ENCODE peak calls at places on chromosome 19, in eight cellular contexts. H is substantia nigra; W is DMS153; E is left colon; S is CD4-positive, CD25-positive, alpha-beta regulatory T cell; G is cardiac fibroblast; R is endothelial cell; O is left cardiac atrium. V is an unnamed sample.

GRCh38 chr19:35223084-35223790 is 5.3 kb downstream of the FAM187B start:
- DNase-seq in S (no peak), E (no peak), R (no peak), O (no peak), H (no peak), G (no peak), W (no peak), V (no peak)

GRCh38 chr19:41641879-41642485 is 15.1 kb upstream of the CEACAM4 start:
- DNase-seq in O (peak), G (peak), S (peak), H (peak), W (peak), R (peak), E (peak), V (peak)

GRCh38 chr19:41311072-41311471 is 1.1 kb downstream of the CCDC97 start:
- DNase-seq in O (no peak), R (no peak), H (no peak), W (no peak), E (no peak), G (no peak), S (no peak), V (no peak)

GRCh38 chr19:46350758-46351159 is 3.9 kb downstream of the PPP5C start:
- DNase-seq in R (no peak), O (no peak), E (no peak), H (no peak), G (no peak), S (no peak), W (no peak), V (no peak)

GRCh38 chr19:2081873-2082810 is 14.0 kb downstream of the MOB3A start:
- DNase-seq in O (no peak), W (no peak), E (no peak), S (peak), R (no peak), G (no peak), H (no peak), V (no peak)

GRCh38 chr19:11663162-11663561 is 65.9 kb downstream of the ZNF627 start:
- DNase-seq in O (no peak), W (no peak), H (no peak), R (no peak), G (no peak), E (no peak), S (no peak), V (no peak)

GRCh38 chr19:38346837-38347236 is 11.2 kb downstream of the CATSPERG start:
- DNase-seq in H (no peak), O (no peak), R (no peak), W (no peak), G (no peak), E (no peak), S (no peak), V (no peak)

GRCh38 chr19:18107235-18108083 is 9.9 kb downstream of the MAST3 start:
- DNase-seq in H (no peak), S (no peak), R (no peak), O (no peak), G (no peak), E (no peak), W (peak), V (no peak)

GRCh38 chr19:16018106-16018755 is 58.1 kb upstream of the TPM4 start:
- DNase-seq in S (no peak), O (no peak), R (no peak), H (no peak), W (no peak), E (no peak), G (no peak), V (no peak)

GRCh38 chr19:44824758-44825157 is 15.9 kb downstream of the BCAM start:
- DNase-seq in E (no peak), S (no peak), W (peak), G (no peak), H (no peak), R (no peak), O (no peak), V (no peak)

GRCh38 chr19:31140717-31141116 is 208.5 kb downstream of the TSHZ3 start:
- DNase-seq in S (no peak), E (no peak), O (no peak), W (no peak), H (no peak), R (no peak), G (peak), V (no peak)

GRCh38 chr19:3142292-3142670 is 6.4 kb downstream of the GNA15 start:
- DNase-seq in R (no peak), W (no peak), S (no peak), O (no peak), H (no peak), E (no peak), G (peak), V (no peak)

GRCh38 chr19:47109541-47110375 is 3.8 kb downstream of the ZC3H4 start:
- DNase-seq in E (peak), W (no peak), H (no peak), R (no peak), S (peak), O (no peak), G (peak), V (peak)

GRCh38 chr19:40705362-40705651 is 11.4 kb downstream of the COQ8B start:
- DNase-seq in G (peak), O (no peak), S (no peak), E (no peak), H (no peak), W (no peak), R (no peak), V (no peak)

GRCh38 chr19:47390533-47391488 is 28.5 kb downstream of the MEIS3 start:
- DNase-seq in G (no peak), E (no peak), S (no peak), O (no peak), R (no peak), H (no peak), W (no peak), V (no peak)

GRCh38 chr19:21398851-21399250 is 1.9 kb downstream of the ZNF493 start:
- DNase-seq in S (no peak), W (no peak), G (no peak), O (no peak), H (no peak), R (no peak), E (no peak), V (no peak)